ENCODE peak calls at places on chromosome 14, in nine cellular contexts. X is adrenal gland; R is stomach; Y is psoas muscle; J is adipocyte; W is AG04450; E is CD8-positive, alpha-beta T cell; Z is mammary epithelial cell; P is CD4-positive, alpha-beta memory T cell. H is an unnamed sample.

GRCh38 chr14:102055181-102055901 is 31.5 kb downstream of the HSP90AA1 start:
- DNase-seq in X (no peak), R (no peak), Y (peak; percentile 57), J (peak; percentile 59), W (peak; percentile 49), E (no peak), Z (peak; percentile 67), P (no peak), H (peak; percentile 51)

GRCh38 chr14:53619625-53620324 is 336.9 kb downstream of the BMP4 start:
- DNase-seq in X (no peak), R (no peak), Y (no peak), J (peak; percentile 62), W (peak; percentile 43), E (no peak), Z (no peak), P (no peak), H (peak; percentile 9)

GRCh38 chr14:67982711-67983608 is 163.4 kb downstream of the RAD51B start:
- DNase-seq in X (no peak), R (no peak), Y (no peak), J (no peak), W (no peak), E (no peak), Z (no peak), P (no peak), H (no peak)

GRCh38 chr14:23054000-23054811 is 3.1 kb downstream of the CDH24 start:
- DNase-seq in X (no peak), R (no peak), Y (peak; percentile 56), J (no peak), W (no peak), E (no peak), Z (no peak), P (no peak), H (no peak)

GRCh38 chr14:88380405-88380804 is 5.1 kb upstream of the SPATA7 start:
- DNase-seq in X (no peak), R (no peak), Y (no peak), J (peak; percentile 12), W (no peak), E (no peak), Z (no peak), P (no peak), H (no peak)

GRCh38 chr14:98960617-98961013 is 311.4 kb downstream of the BCL11B start:
- DNase-seq in X (no peak), R (no peak), Y (no peak), J (no peak), W (no peak), E (no peak), Z (no peak), P (no peak), H (no peak)

GRCh38 chr14:93975791-93976476 is 436 bp downstream of the ASB2 start:
- DNase-seq in X (no peak), R (no peak), Y (peak; percentile 22), J (no peak), W (no peak), E (no peak), Z (no peak), P (no peak), H (no peak)

GRCh38 chr14:52266179-52266578 is 1.3 kb upstream of the PTGDR start:
- DNase-seq in X (peak; percentile 39), R (no peak), Y (peak; percentile 50), J (peak; percentile 84), W (no peak), E (no peak), Z (peak; percentile 47), P (no peak), H (no peak)

GRCh38 chr14:54889919-54890318 is 12.7 kb downstream of the GCH1 start:
- DNase-seq in X (no peak), R (no peak), Y (no peak), J (no peak), W (no peak), E (no peak), Z (peak; percentile 51), P (no peak), H (no peak)

GRCh38 chr14:33909380-33910084 is 41.3 kb downstream of the EGLN3 start:
- DNase-seq in X (no peak), R (no peak), Y (no peak), J (no peak), W (no peak), E (no peak), Z (no peak), P (no peak), H (no peak)

GRCh38 chr14:95519699-95520098 is 3.2 kb upstream of the SYNE3 start:
- DNase-seq in X (peak; percentile 88), R (peak; percentile 61), Y (peak; percentile 86), J (peak; percentile 95), W (no peak), E (peak; percentile 64), Z (peak; percentile 72), P (peak; percentile 58), H (peak; percentile 71)

DNA sequence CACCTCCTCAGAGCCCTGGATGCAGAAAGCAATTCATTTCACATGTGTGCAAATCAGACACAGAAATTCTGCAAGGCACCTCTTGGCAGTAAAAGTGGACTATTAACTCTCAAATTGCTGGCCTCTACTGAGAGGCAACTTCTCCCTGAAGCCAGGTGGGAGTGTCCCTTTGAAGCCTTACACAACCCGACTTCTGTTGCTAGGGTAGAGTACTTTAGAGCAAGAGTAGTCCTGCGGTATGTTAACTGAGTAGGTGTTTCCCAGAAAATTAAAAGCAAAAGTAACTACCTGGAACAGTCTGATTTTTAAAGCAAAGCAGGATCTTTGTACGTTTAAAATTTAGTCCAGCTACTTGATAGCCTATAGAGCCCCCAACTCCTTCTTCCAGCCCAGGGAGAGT is 483.4 kb downstream of the DIO2 start:
- DNase-seq in X (no peak), R (no peak), Y (no peak), J (no peak), W (no peak), E (no peak), Z (no peak), P (no peak), H (no peak)
- H3K4me3 ChIP-seq in X (no peak overlapping the region), R (no peak overlapping the region), Y (no peak overlapping the region), J (no peak overlapping the region), W (no peak overlapping the region), E (no peak overlapping the region), Z (no peak overlapping the region), P (no peak overlapping the region), H (no peak overlapping the region)

DNA sequence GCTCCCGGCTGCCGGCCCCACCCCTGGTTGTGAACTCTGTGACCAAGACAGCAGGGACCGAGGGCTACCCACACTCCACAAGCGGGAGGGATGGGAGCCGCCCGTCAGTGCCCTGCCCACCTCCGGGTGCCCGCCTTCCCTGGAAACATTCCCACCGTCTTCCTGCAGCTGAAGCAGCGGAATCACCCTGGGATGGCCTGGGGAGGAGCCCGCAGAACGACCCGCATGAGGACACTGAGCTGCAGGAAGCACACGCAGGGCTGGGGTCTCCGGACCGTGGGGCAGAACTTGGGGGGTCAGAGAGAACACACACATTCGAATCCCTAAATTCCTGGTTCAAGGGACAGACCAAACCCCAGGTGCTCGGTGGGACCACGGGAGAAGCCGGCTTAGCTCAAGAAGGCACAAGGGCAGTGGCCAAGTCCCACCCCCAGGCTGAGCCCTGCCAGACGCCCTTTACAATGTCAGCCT is 33.5 kb upstream of the C14orf180 start:
- DNase-seq in X (no peak), R (no peak), Y (peak; percentile 26), J (no peak), W (no peak), E (no peak), Z (no peak), P (no peak), H (no peak)
- H3K27me3 ChIP-seq in X (peaks cover 12% of the 10 kb centered on the region), R (peaks cover 27% of the 10 kb centered on the region), Y (no peaks in the 10 kb centered on the region), J (peaks cover 52% of the 10 kb centered on the region), W (peaks cover 2% of the 10 kb centered on the region), E (no peaks in the 10 kb centered on the region), Z (peaks cover 5% of the 10 kb centered on the region), P (no peaks in the 10 kb centered on the region), H (no peaks in the 10 kb centered on the region)

GRCh38 chr14:103102689-103103260 is 8.2 kb downstream of the EXOC3L4 start:
- DNase-seq in X (no peak), R (no peak), Y (no peak), J (no peak), W (no peak), E (no peak), Z (no peak), P (no peak), H (no peak)
- H3K4me3 ChIP-seq in X (no peak overlapping the region), R (no peak overlapping the region), Y (peak overlapping the region; percentile 25), J (no peak overlapping the region), W (no peak overlapping the region), E (no peak overlapping the region), Z (no peak overlapping the region), P (no peak overlapping the region), H (no peak overlapping the region)

GRCh38 chr14:37889087-37889486 is 293.7 kb downstream of the TTC6 start:
- DNase-seq in X (peak; percentile 30), R (no peak), Y (no peak), J (no peak), W (no peak), E (no peak), Z (no peak), P (no peak), H (no peak)
- H3K27me3 ChIP-seq in X (no peaks in the 10 kb centered on the region), R (no peaks in the 10 kb centered on the region), Y (no peaks in the 10 kb centered on the region), J (no peaks in the 10 kb centered on the region), W (no peaks in the 10 kb centered on the region), E (no peaks in the 10 kb centered on the region), Z (peaks cover 2% of the 10 kb centered on the region), P (no peaks in the 10 kb centered on the region), H (no peaks in the 10 kb centered on the region)

H was measured in BJ.